ENCODE peak calls at places on chromosomes 6 and 20, in ten cellular contexts. I, Y, P, X, R, C, D, M, L and H are unnamed samples.

GRCh38 chr6:14121936-14122344 is 4.4 kb downstream of the CD83 start:
- DNase-seq in I (no peak), Y (no peak), P (no peak), X (no peak), R (no peak), C (no peak), D (no peak), M (peak; percentile 12), L (no peak), H (no peak)

GRCh38 chr20:9609892-9610502 is 95.6 kb downstream of the LAMP5 start:
- DNase-seq in I (peak; percentile 69), Y (no peak), P (no peak), X (no peak), R (peak; percentile 68), C (no peak), D (peak; percentile 25), M (peak; percentile 13), L (no peak), H (peak; percentile 36)

GRCh38 chr6:167426074-167426473 is 101.2 kb downstream of the TTLL2 start:
- DNase-seq in I (no peak), Y (no peak), P (no peak), X (no peak), R (no peak), C (no peak), D (no peak), M (no peak), L (no peak), H (no peak)

GRCh38 chr6:47419621-47420020 is 58.0 kb upstream of the CD2AP start:
- DNase-seq in I (no peak), Y (no peak), P (no peak), X (no peak), R (peak; percentile 93), C (no peak), D (no peak), M (no peak), L (no peak), H (no peak)

GRCh38 chr6:27605401-27606342 is 132.8 kb upstream of the ZNF184 start:
- DNase-seq in I (no peak), Y (no peak), P (no peak), X (no peak), R (peak; percentile 85), C (no peak), D (peak; percentile 28), M (no peak), L (no peak), H (no peak)

GRCh38 chr6:137086031-137086430 is 41.3 kb upstream of the IL20RA start:
- DNase-seq in I (no peak), Y (no peak), P (no peak), X (no peak), R (peak; percentile 42), C (no peak), D (no peak), M (no peak), L (no peak), H (no peak)

GRCh38 chr6:156703719-156704118 is 73.5 kb upstream of the ARID1B start:
- DNase-seq in I (no peak), Y (no peak), P (no peak), X (no peak), R (no peak), C (no peak), D (no peak), M (no peak), L (no peak), H (no peak)

GRCh38 chr6:134822920-134823430 is 126.9 kb downstream of the ALDH8A1 start:
- DNase-seq in I (peak; percentile 74), Y (peak; percentile 54), P (peak; percentile 2), X (no peak), R (peak; percentile 49), C (peak; percentile 15), D (peak; percentile 85), M (peak; percentile 16), L (no peak), H (peak; percentile 66)

GRCh38 chr20:662289-663192 is 9.5 kb upstream of the SRXN1 start:
- DNase-seq in I (no peak), Y (no peak), P (no peak), X (no peak), R (no peak), C (no peak), D (no peak), M (no peak), L (no peak), H (no peak)

GRCh38 chr6:34810936-34811632 is 19.2 kb downstream of the BLTP3A start:
- DNase-seq in I (no peak), Y (no peak), P (no peak), X (no peak), R (no peak), C (no peak), D (no peak), M (no peak), L (no peak), H (no peak)